ENCODE peak calls at places on chromosomes 2 and 18, in four cellular contexts. C is GM13977; G is amniotic stem cell; D is stimulated activated CD4-positive, alpha-beta T cell treated with anti-CD3 and anti-CD28 coated beads, Interleukin-1b, Interleukin-23, amount 100 ng/mL, for 24 hours. J is an unnamed sample.

GRCh38 chr2:170354855-170355649 is 177.1 kb downstream of the MYO3B start:
- DNase-seq in C (no peak), G (no peak), D (no peak), J (no peak)

GRCh38 chr2:202317080-202317859 is 51.7 kb downstream of the NOP58 start:
- DNase-seq in C (no peak), G (peak; percentile 39), D (no peak), J (peak; percentile 27)

GRCh38 chr18:13452851-13453524 is 234.4 kb downstream of the LDLRAD4 start:
- DNase-seq in C (no peak), G (no peak), D (no peak), J (peak; percentile 50)

GRCh38 chr2:23287250-23287704 is 97.7 kb upstream of the KLHL29 start:
- DNase-seq in C (no peak), G (no peak), D (no peak), J (no peak)

GRCh38 chr2:234293973-234294372 is 202.9 kb downstream of the ARL4C start:
- DNase-seq in C (no peak), G (no peak), D (no peak), J (no peak)

GRCh38 chr2:121078869-121079268 is 206.1 kb downstream of the TFCP2L1 start:
- DNase-seq in C (no peak), G (no peak), D (no peak), J (no peak)

GRCh38 chr2:14385043-14385442 is 247.5 kb upstream of the LRATD1 start:
- DNase-seq in C (no peak), G (no peak), D (no peak), J (no peak)

GRCh38 chr2:38375711-38376345 is 1.2 kb downstream of the ATL2 start:
- DNase-seq in C (no peak), G (no peak), D (no peak), J (no peak)

GRCh38 chr2:173972636-173973035 is 7.5 kb upstream of the SP3 start:
- DNase-seq in C (no peak), G (no peak), D (no peak), J (no peak)